ENCODE peak calls at places on chromosomes 2 and 18, in nine cellular contexts. I is CD8-positive, alpha-beta memory T cell; K is breast epithelium; T is GM23248; S is tibial nerve; M is small intestine; B is A549; R is dorsolateral prefrontal cortex; W is choroid plexus epithelial cell. L is an unnamed sample.

GRCh38 chr2:102514061-102514785 is 41.2 kb downstream of the SLC9A4 start:
- DNase-seq in K (no peak), B (peak), S (no peak), I (no peak), M (peak), W (peak), R (no peak), T (peak), L (no peak)

GRCh38 chr2:54814367-54815155 is 91.1 kb downstream of the EML6 start:
- DNase-seq in W (no peak), T (no peak), M (no peak), R (no peak), I (no peak), B (no peak), S (no peak), K (no peak), L (no peak)

GRCh38 chr18:77870238-77870637 is 620.6 kb downstream of the GALR1 start:
- DNase-seq in S (no peak), I (no peak), T (no peak), B (no peak), K (no peak), R (no peak), W (no peak), M (no peak), L (no peak)

GRCh38 chr2:32009479-32010256 is 1.1 kb downstream of the MEMO1 start:
- DNase-seq in I (peak), T (peak), S (peak), R (peak), W (peak), B (no peak), K (no peak), M (peak), L (no peak)

GRCh38 chr2:27094353-27094984 is 7.9 kb downstream of the KHK start:
- DNase-seq in K (no peak), S (no peak), R (no peak), W (no peak), M (no peak), T (no peak), I (no peak), B (no peak), L (no peak)

GRCh38 chr2:235579128-235579527 is 85.3 kb downstream of the AGAP1 start:
- DNase-seq in S (no peak), T (no peak), R (no peak), I (no peak), B (no peak), K (no peak), W (no peak), M (no peak), L (no peak)

GRCh38 chr2:70716131-70716766 is 51.8 kb downstream of the ADD2 start:
- DNase-seq in B (no peak), R (peak), S (no peak), K (no peak), T (no peak), W (no peak), I (no peak), M (no peak), L (no peak)

GRCh38 chr2:126657636-126658315 is 1.8 kb downstream of the GYPC start:
- DNase-seq in I (peak), K (peak), T (peak), R (no peak), M (peak), W (peak), B (no peak), S (peak), L (peak)

GRCh38 chr18:27378396-27379094 is 193.4 kb upstream of the CHST9 start:
- DNase-seq in I (no peak), W (peak), T (peak), S (no peak), M (no peak), B (no peak), K (no peak), R (no peak), L (no peak)

GRCh38 chr18:57619881-57620280 is 1.8 kb downstream of the NARS1 start:
- DNase-seq in M (no peak), I (no peak), W (no peak), T (peak), S (no peak), R (no peak), K (no peak), B (no peak), L (no peak)

GRCh38 chr2:100643459-100643858 is 80.7 kb downstream of the PDCL3 start:
- DNase-seq in W (peak), I (peak), K (no peak), T (no peak), B (no peak), M (no peak), R (no peak), S (no peak), L (no peak)

GRCh38 chr2:99868260-99868659 is 274.1 kb downstream of the AFF3 start:
- DNase-seq in T (no peak), R (no peak), M (no peak), B (no peak), S (no peak), I (no peak), W (no peak), K (no peak), L (no peak)

GRCh38 chr18:80176334-80177080 is 67.4 kb downstream of the ADNP2 start:
- DNase-seq in W (peak), R (no peak), M (no peak), T (peak), S (no peak), K (no peak), I (no peak), B (no peak), L (no peak)

GRCh38 chr2:168539945-168540344 is 83.9 kb downstream of the CERS6 start:
- DNase-seq in I (no peak), K (no peak), M (no peak), T (no peak), W (no peak), S (no peak), B (no peak), R (no peak), L (no peak)

GRCh38 chr2:45329045-45329677 is 281.9 kb downstream of the SRBD1 start:
- DNase-seq in R (no peak), K (no peak), I (no peak), T (peak), B (peak), M (peak), S (no peak), W (peak), L (no peak)

GRCh38 chr2:226399006-226399405 is 400.6 kb downstream of the IRS1 start:
- DNase-seq in R (no peak), W (no peak), M (no peak), T (peak), S (no peak), B (no peak), I (no peak), K (no peak), L (no peak)

GRCh38 chr2:557635-558301 is 119.4 kb downstream of the TMEM18 start:
- DNase-seq in S (no peak), B (no peak), I (no peak), T (no peak), M (no peak), R (no peak), K (no peak), W (no peak), L (no peak)

GRCh38 chr2:156797832-156798231 is 361.7 kb downstream of the GPD2 start:
- DNase-seq in M (no peak), K (no peak), R (no peak), W (no peak), S (no peak), T (no peak), I (no peak), B (no peak), L (no peak)

GRCh38 chr18:62788111-62788510 is 72.8 kb downstream of the PHLPP1 start:
- DNase-seq in R (no peak), S (no peak), I (no peak), K (no peak), W (no peak), M (no peak), T (no peak), B (no peak), L (no peak)

GRCh38 chr2:126639276-126639675 is 16.7 kb upstream of the GYPC start:
- DNase-seq in T (no peak), M (no peak), B (no peak), S (peak), W (no peak), I (no peak), R (no peak), K (no peak), L (no peak)

GRCh38 chr18:48036641-48037421 is 106.4 kb upstream of the SMAD2 start:
- DNase-seq in K (no peak), M (no peak), R (no peak), I (no peak), W (no peak), B (no peak), S (no peak), T (peak), L (no peak)

GRCh38 chr2:78982638-78983330 is 42.7 kb upstream of the REG3G start:
- DNase-seq in I (no peak), K (no peak), R (no peak), B (no peak), M (no peak), T (no peak), W (no peak), S (no peak), L (no peak)

GRCh38 chr2:78980871-78981270 is 44.6 kb upstream of the REG3G start:
- DNase-seq in K (no peak), R (no peak), I (no peak), S (no peak), W (no peak), T (no peak), M (no peak), B (no peak), L (no peak)

GRCh38 chr2:78984386-78984785 is 41.1 kb upstream of the REG3G start:
- DNase-seq in S (no peak), T (no peak), R (no peak), M (no peak), B (no peak), W (no peak), K (no peak), I (no peak), L (no peak)

GRCh38 chr2:78979380-78980238 is 45.9 kb upstream of the REG3G start:
- DNase-seq in M (peak), R (peak), B (no peak), K (peak), W (peak), T (peak), I (no peak), S (peak), L (peak)

DNA sequence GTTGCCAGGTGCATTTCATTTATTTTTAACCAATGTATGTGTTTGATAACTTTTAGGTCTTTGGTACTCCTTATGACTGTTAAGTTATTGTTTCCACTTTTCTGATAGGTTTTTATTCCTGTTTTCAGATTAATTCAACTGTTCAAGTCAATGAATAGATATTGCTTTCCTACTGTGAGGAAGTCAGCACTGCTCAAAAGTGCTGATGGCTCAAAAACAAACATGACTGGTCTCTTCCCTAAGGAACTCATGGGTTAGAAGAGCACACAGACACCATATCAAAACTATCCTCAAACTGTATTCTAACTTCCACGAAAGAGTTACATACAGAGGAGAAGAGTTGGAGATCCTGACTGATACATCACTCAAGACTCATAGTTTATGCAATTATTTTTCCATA is 39.9 kb upstream of the REG3G start:
- DNase-seq in S (no peak), I (no peak), R (no peak), B (no peak), T (no peak), M (no peak), W (no peak), K (no peak), L (no peak)
- H3K4me3 ChIP-seq in S (no peak), I (no peak), R (no peak), B (no peak), T (no peak), M (no peak), W (no peak), K (no peak), L (no peak)

GRCh38 chr2:69175795-69176715 is 163.1 kb downstream of the ANTXR1 start:
- DNase-seq in K (no peak), I (no peak), S (peak), T (no peak), R (no peak), M (no peak), W (no peak), B (no peak), L (no peak)

GRCh38 chr2:69177063-69177771 is 164.2 kb downstream of the ANTXR1 start:
- DNase-seq in S (peak), T (peak), W (peak), M (no peak), I (no peak), K (no peak), R (no peak), B (no peak), L (no peak)

GRCh38 chr2:69180227-69180626 is 167.2 kb downstream of the ANTXR1 start:
- DNase-seq in S (no peak), T (no peak), B (no peak), M (no peak), W (no peak), K (no peak), I (no peak), R (no peak), L (no peak)

GRCh38 chr2:69180974-69181373 is 168.0 kb downstream of the ANTXR1 start:
- DNase-seq in S (no peak), T (no peak), M (no peak), B (no peak), K (no peak), R (no peak), W (no peak), I (no peak), L (no peak)

DNA sequence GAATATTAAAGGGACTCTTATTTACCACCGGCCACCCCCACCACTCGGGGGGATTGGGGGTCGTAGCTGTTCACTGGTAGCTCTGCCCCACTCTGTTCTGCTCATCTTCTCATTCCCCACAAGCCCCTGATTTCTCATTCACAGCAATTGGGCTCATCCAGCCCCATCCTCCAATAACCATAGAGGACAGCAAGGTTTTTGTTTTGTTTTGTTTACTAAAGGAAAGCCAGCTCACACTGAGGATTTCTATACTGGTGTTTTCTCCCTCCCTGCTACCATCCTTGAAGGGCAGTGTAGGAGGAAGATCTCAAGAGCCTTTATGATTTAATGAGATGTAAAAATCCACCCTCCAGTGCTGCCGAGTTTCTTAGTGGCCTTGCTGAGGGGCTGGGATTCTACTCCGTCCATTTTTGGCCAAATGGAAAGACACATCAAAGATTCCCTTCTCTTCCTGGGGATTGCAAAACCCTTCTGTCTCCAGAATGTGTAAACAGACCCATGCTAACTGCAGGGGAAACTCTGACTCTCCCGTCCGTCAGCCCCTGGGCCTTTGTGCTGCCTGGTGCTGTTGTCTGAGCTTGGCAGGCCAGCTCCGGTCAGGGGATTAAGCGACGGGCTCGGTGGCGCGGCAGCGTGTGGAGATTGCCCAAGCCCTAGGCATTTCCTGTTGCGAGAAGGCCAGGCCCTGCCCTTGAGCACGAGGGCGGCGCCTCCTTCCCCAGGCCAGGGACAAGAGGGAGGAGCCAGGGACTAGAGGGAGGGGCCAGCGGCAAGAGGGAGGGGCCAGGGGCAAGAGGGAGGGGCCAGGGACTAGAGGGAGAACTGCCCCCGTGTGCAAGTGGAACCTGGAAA is 165.0 kb downstream of the ANTXR1 start:
- DNase-seq in M (peak), W (peak), I (no peak), B (peak), R (peak), T (peak), K (peak), S (peak), L (no peak)
- H3K4me3 ChIP-seq in M (no peak), W (peak), I (no peak), B (no peak), R (peak), T (peak), K (no peak), S (no peak), L (no peak)

DNA sequence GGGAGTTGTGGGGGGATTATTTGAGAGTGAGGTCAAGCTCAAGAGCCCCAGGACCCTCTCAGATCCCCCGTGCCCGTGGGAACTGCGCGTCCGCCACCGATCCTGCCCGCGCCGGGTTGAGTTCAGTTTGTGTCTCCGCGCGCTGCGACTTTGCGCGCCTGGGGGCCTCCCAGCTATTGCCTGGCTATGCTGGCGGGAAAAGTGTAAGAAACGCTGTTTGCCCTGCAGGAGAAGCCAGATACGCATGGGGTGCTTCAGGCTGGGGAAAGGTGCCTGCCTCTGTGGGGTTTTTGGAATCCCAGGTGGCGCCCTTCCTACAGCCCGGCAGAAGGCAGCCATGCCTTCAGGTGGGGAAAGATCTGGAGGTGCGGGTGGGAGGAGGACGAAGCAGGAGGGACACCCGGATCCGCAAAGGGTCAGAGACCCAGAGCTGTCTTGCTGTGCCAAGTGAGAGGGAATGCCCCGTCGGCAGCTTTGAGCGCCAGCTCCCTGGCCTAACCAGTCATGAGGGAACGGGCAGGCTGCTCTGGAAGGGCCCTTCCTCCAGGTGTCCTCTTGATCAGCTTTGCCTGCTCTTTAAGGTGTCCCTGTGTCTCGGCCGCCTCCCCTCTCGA is 22.5 kb downstream of the TEX44 start:
- DNase-seq in T (no peak), I (no peak), B (no peak), K (no peak), W (peak), R (no peak), S (no peak), M (no peak), L (no peak)
- H3K4me3 ChIP-seq in T (peak), I (no peak), B (no peak), K (peak), W (peak), R (peak), S (peak), M (no peak), L (peak)

DNA sequence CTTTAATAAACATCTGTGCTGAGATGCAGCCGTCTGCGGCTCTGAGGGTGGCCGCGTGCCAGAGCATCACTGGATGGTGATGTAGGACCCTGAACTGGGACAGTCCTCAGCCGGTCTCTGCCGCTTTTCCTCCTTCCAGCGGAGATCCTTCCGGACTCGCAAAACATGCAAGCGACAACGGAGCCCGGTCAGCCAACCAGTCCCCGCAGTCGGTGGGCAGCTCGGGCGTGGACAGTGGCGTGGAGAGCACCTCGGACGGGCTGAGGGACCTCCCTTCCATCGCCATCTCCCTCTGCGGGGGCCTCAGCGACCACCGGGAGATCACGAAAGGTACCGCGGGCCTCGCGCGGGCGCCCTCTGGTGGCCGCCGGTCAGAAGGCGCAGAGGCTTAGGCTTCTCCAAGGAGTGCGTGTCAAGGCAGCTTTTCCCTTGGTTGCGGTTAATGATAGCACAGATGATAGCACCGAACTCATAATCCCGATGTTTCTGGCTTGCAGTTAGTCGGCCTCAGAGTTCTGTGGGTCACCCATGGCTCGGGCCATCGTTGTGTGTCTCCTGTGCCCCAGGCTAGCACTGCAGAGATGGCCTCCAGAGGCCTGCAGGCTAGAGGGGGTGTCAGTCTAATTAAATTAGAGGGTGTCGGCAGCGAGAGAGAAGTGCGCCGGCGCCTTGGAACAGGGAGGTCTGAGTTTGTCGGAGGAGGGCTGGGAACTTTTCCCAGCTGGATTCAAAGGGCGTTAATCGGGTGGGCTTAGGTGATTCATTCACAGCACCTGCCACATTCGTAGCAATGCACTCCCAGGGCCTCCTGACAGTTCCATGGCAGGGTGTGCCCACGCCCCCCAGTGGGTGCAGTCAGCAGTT is 38.5 kb downstream of the LPIN1 start:
- DNase-seq in W (peak), R (peak), K (no peak), M (no peak), B (peak), I (peak), S (no peak), T (peak), L (no peak)
- H3K4me3 ChIP-seq in W (peak), R (peak), K (no peak), M (no peak), B (no peak), I (no peak), S (no peak), T (peak), L (no peak)

GRCh38 chr2:113174369-113174735 is 581 bp downstream of the PSD4 start:
- DNase-seq in R (no peak), K (no peak), W (no peak), M (no peak), I (no peak), T (no peak), B (no peak), S (no peak), L (peak)
- H3K4me3 ChIP-seq in R (no peak), K (peak), W (no peak), M (peak), I (peak), T (no peak), B (no peak), S (no peak), L (peak)

DNA sequence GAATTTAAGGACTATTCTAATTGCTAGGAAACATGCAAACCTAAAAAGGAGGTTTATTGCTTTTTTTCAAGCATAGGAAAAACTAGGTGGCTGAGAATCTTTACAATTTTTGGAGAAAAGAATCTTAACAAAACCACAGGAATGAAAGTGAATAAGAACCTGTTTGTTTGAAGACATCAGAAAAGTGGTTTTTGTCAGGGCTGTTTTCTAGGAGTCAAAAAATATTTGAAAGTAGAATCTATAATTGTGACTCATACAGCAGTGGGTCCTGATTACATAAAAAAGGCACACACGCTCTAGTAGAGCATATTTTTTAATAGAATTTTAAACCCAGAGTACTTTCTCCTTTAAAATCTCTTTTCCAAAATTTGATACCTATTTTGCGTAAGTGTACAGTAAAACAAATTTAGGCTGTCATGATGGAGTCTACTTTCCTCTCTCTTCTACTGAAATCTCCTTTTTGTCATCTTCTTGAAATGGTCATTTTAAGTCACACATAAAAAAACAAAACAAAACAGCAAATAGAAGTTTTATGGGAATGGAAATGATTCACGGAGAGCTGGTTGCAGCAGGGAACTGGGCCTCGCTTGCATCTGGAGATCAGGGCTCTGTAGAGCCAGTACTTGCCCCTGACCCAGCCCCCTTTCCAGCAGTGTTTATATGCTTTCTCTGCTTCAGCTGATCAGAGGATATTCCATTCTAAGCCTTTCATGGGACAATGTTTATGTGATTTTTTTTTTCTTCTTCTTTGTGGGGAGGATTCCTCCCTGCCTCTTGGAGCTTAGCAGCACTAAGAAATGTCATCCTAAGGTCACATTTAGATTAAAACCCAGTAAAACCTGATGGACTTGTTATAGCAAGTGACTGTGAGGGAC is 59.1 kb upstream of the PELI1 start:
- DNase-seq in K (no peak), T (peak), I (no peak), M (no peak), B (no peak), W (peak), R (no peak), S (no peak), L (no peak)
- H3K4me3 ChIP-seq in K (peak), T (peak), I (peak), M (no peak), B (no peak), W (no peak), R (peak), S (no peak), L (no peak)